ENCODE peak calls at places on chromosome 9, in four cellular contexts. M is K562, F is GM12891, E is GM12878. H is an unnamed sample.

GRCh38 chr9:121282309-121283071 is 14.5 kb downstream of the GSN start:
- DNase-seq in M (no peak), F (no peak), E (no peak), H (no peak)

GRCh38 chr9:101336091-101336490 is 48.7 kb downstream of the BAAT start:
- DNase-seq in M (no peak), F (no peak), E (no peak), H (no peak)

GRCh38 chr9:90801175-90801506 is 478 bp upstream of the SYK start:
- DNase-seq in M (no peak), F (no peak), E (no peak), H (no peak)

GRCh38 chr9:69115621-69116020 is 58.5 kb upstream of the TJP2 start:
- DNase-seq in M (no peak), F (no peak), E (no peak), H (no peak)

GRCh38 chr9:135275163-135275925 is 187.9 kb downstream of the OLFM1 start:
- DNase-seq in M (no peak), F (no peak), E (no peak), H (no peak)

GRCh38 chr9:227882-228281 is 13.2 kb downstream of the DOCK8 start:
- DNase-seq in M (no peak), F (no peak), E (no peak), H (peak)

GRCh38 chr9:88313364-88314220 is 74.7 kb upstream of the SPIN1 start:
- DNase-seq in M (no peak), F (no peak), E (no peak), H (no peak)

GRCh38 chr9:137308102-137308619 is 6.1 kb upstream of the NRARP start:
- DNase-seq in M (peak), F (no peak), E (no peak), H (no peak)

GRCh38 chr9:123460091-123460490 is 104.1 kb downstream of the CRB2 start:
- DNase-seq in M (no peak), F (no peak), E (no peak), H (no peak)

GRCh38 chr9:133054194-133054890 is 7.4 kb upstream of the CEL start:
- DNase-seq in M (no peak), F (no peak), E (no peak), H (no peak)

GRCh38 chr9:33884856-33885701 is 68.1 kb downstream of the UBE2R2 start:
- DNase-seq in M (no peak), F (no peak), E (no peak), H (no peak)

GRCh38 chr9:69519470-69520240 is 152.5 kb downstream of the APBA1 start:
- DNase-seq in M (no peak), F (no peak), E (no peak), H (no peak)

GRCh38 chr9:136245194-136246150 is at the start of gene QSOX2:
- DNase-seq in M (peak), F (peak), E (peak), H (peak)

GRCh38 chr9:122124048-122124447 is 30.9 kb upstream of the TTLL11 start:
- DNase-seq in M (no peak), F (no peak), E (no peak), H (no peak)

GRCh38 chr9:97889941-97890557 is 32.3 kb downstream of the TRMO start:
- DNase-seq in M (peak), F (peak), E (no peak), H (peak)

GRCh38 chr9:87322840-87323635 is 174.6 kb upstream of the DAPK1 start:
- DNase-seq in M (no peak), F (no peak), E (no peak), H (no peak)

GRCh38 chr9:70410368-70410767 is 4.1 kb downstream of the KLF9 start:
- DNase-seq in M (no peak), F (no peak), E (no peak), H (no peak)

GRCh38 chr9:23686257-23686656 is 139.8 kb downstream of the ELAVL2 start:
- DNase-seq in M (no peak), F (no peak), E (no peak), H (no peak)

GRCh38 chr9:121267689-121268597 is at the start of gene GSN:
- DNase-seq in M (peak), F (peak), E (no peak), H (peak)

DNA sequence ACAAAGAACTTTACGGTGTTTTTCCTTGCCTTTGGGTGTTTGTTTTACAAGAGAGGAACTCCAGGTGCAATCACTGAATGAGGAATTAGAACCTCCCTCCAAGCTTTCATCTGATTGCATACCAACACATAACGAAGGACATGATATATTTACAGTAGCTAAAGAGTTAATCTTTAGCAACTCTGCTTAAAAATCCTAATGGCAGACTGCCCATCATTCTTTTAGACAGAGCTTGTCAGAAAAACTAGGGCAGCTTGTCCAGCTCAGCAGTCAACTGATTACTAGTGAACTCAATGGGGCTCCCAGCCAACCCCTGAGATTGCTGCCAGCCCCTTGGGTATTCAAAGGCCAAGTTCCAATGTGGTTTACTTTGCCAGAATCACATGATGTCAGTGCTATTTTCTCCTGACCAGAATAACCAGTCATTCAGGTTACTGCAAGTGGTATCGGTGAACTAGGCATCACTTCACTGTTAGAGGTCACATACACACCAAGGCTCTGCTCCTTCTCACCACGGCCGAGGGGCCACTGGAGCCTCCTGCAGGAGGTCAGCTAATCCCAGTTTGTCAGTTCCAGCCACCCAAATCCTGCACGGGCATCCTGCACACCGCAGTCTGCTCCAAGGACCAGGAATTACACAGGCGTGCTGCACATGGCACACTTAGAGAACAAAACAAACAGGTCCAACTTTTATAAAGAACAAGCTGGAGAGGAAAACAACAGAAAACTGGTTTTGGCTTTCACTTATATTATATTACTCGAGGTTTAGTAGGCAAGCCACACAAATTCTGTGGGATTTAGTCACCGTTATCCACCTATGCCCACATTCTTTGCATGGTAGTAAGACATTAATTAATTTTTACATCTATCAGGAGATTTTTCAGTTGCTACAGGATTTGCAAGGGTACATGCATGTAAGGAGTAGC is 62.5 kb downstream of the NFIB start:
- DNase-seq in M (no peak), F (no peak), E (peak), H (no peak)
- TF ChIP-seq SPI1 in M (no peak), F (no peak), E (no peak), H (no peak)

GRCh38 chr9:93099551-93100264 is 3.7 kb downstream of the CARD19 start:
- DNase-seq in M (no peak), F (no peak), E (no peak), H (no peak)
- TF ChIP-seq SPI1 in M (no peak), F (no peak), E (no peak), H (peak)

GRCh38 chr9:36551129-36551528 is 21.6 kb upstream of the MELK start:
- DNase-seq in M (no peak), F (no peak), E (no peak), H (no peak)
- TF ChIP-seq SPI1 in M (no peak), F (no peak), E (no peak), H (no peak)

GRCh38 chr9:134059661-134060395 is 8.0 kb downstream of the BRD3 start:
- DNase-seq in M (no peak), F (peak), E (peak), H (peak)
- TF ChIP-seq SPI1 in M (no peak), F (peak), E (peak), H (no peak)

GRCh38 chr9:110217656-110218099 is 9.7 kb upstream of the C9orf152 start:
- DNase-seq in M (peak), F (no peak), E (no peak), H (no peak)
- TF ChIP-seq SPI1 in M (no peak), F (no peak), E (no peak), H (no peak)

GRCh38 chr9:109289186-109289585 is 31.7 kb downstream of the EPB41L4B start:
- DNase-seq in M (no peak), F (no peak), E (no peak), H (no peak)
- TF ChIP-seq SPI1 in M (no peak), F (no peak), E (no peak), H (no peak)

H was measured in HL-60.